ENCODE peak calls at places on chromosomes 3 and 15, in six cellular contexts. One of them, this sample, is unnamed.

GRCh38 chr3:176970770-176971169 is 226.5 kb downstream of the TBL1XR1 start:
- DNase-seq in cardiac muscle cell: no peak
- DNase-seq in GM23338: no peak
- DNase-seq in astrocyte of the spinal cord: no peak
- DNase-seq in choroid plexus epithelial cell: no peak
- DNase-seq in adrenal gland: no peak
- DNase-seq in this sample: no peak

GRCh38 chr3:197478746-197479668 is 76.8 kb downstream of the BDH1 start:
- DNase-seq in cardiac muscle cell: no peak
- DNase-seq in GM23338: no peak
- DNase-seq in astrocyte of the spinal cord: no peak
- DNase-seq in choroid plexus epithelial cell: no peak
- DNase-seq in adrenal gland: no peak
- DNase-seq in this sample: no peak

GRCh38 chr3:138862924-138863775 is 28.4 kb upstream of the PIK3CB start:
- DNase-seq in cardiac muscle cell: peak
- DNase-seq in GM23338: peak
- DNase-seq in astrocyte of the spinal cord: peak
- DNase-seq in choroid plexus epithelial cell: peak
- DNase-seq in adrenal gland: peak
- DNase-seq in this sample: no peak

GRCh38 chr3:123627673-123628670 is 43.1 kb upstream of the HACD2 start:
- DNase-seq in cardiac muscle cell: no peak
- DNase-seq in GM23338: no peak
- DNase-seq in astrocyte of the spinal cord: no peak
- DNase-seq in choroid plexus epithelial cell: no peak
- DNase-seq in adrenal gland: no peak
- DNase-seq in this sample: no peak

GRCh38 chr15:77634266-77634962 is 1.7 kb upstream of the LINGO1 start:
- DNase-seq in cardiac muscle cell: peak
- DNase-seq in GM23338: peak
- DNase-seq in astrocyte of the spinal cord: peak
- DNase-seq in choroid plexus epithelial cell: peak
- DNase-seq in adrenal gland: peak
- DNase-seq in this sample: peak

GRCh38 chr3:142028174-142028833 is 121.0 kb downstream of the TFDP2 start:
- DNase-seq in cardiac muscle cell: peak
- DNase-seq in GM23338: peak
- DNase-seq in astrocyte of the spinal cord: peak
- DNase-seq in choroid plexus epithelial cell: peak
- DNase-seq in adrenal gland: no peak
- DNase-seq in this sample: no peak

GRCh38 chr15:96232335-96232734 is 98.2 kb upstream of the NR2F2 start:
- DNase-seq in cardiac muscle cell: no peak
- DNase-seq in GM23338: no peak
- DNase-seq in astrocyte of the spinal cord: no peak
- DNase-seq in choroid plexus epithelial cell: no peak
- DNase-seq in adrenal gland: no peak
- DNase-seq in this sample: no peak

GRCh38 chr3:12462159-12462962 is 21.9 kb upstream of the TSEN2 start:
- DNase-seq in cardiac muscle cell: peak
- DNase-seq in GM23338: no peak
- DNase-seq in astrocyte of the spinal cord: no peak
- DNase-seq in choroid plexus epithelial cell: no peak
- DNase-seq in adrenal gland: no peak
- DNase-seq in this sample: peak

GRCh38 chr3:66115858-66116654 is 77.3 kb upstream of the MAGI1 start:
- DNase-seq in cardiac muscle cell: peak
- DNase-seq in GM23338: peak
- DNase-seq in astrocyte of the spinal cord: peak
- DNase-seq in choroid plexus epithelial cell: peak
- DNase-seq in adrenal gland: peak
- DNase-seq in this sample: no peak

GRCh38 chr3:129318921-129319320 is 40.3 kb downstream of the HMCES start:
- DNase-seq in cardiac muscle cell: no peak
- DNase-seq in GM23338: no peak
- DNase-seq in astrocyte of the spinal cord: no peak
- DNase-seq in choroid plexus epithelial cell: no peak
- DNase-seq in adrenal gland: no peak
- DNase-seq in this sample: no peak

GRCh38 chr15:95561463-95561862 is 769.0 kb upstream of the NR2F2 start:
- DNase-seq in cardiac muscle cell: peak
- DNase-seq in GM23338: no peak
- DNase-seq in astrocyte of the spinal cord: peak
- DNase-seq in choroid plexus epithelial cell: peak
- DNase-seq in adrenal gland: no peak
- DNase-seq in this sample: no peak

GRCh38 chr3:195102609-195103467 is 168.1 kb downstream of the XXYLT1 start:
- DNase-seq in cardiac muscle cell: peak
- DNase-seq in GM23338: no peak
- DNase-seq in astrocyte of the spinal cord: peak
- DNase-seq in choroid plexus epithelial cell: peak
- DNase-seq in adrenal gland: peak
- DNase-seq in this sample: peak

GRCh38 chr3:70615286-70615685 is 302.8 kb upstream of the MDFIC2 start:
- DNase-seq in cardiac muscle cell: no peak
- DNase-seq in GM23338: peak
- DNase-seq in astrocyte of the spinal cord: no peak
- DNase-seq in choroid plexus epithelial cell: no peak
- DNase-seq in adrenal gland: no peak
- DNase-seq in this sample: no peak

GRCh38 chr3:194089357-194090177 is 46.4 kb upstream of the HES1 start:
- DNase-seq in cardiac muscle cell: peak
- DNase-seq in GM23338: peak
- DNase-seq in astrocyte of the spinal cord: peak
- DNase-seq in choroid plexus epithelial cell: peak
- DNase-seq in adrenal gland: peak
- DNase-seq in this sample: peak

GRCh38 chr15:92439311-92439710 is 45.6 kb downstream of the ST8SIA2 start:
- DNase-seq in cardiac muscle cell: no peak
- DNase-seq in GM23338: no peak
- DNase-seq in astrocyte of the spinal cord: no peak
- DNase-seq in choroid plexus epithelial cell: no peak
- DNase-seq in adrenal gland: no peak
- DNase-seq in this sample: no peak

GRCh38 chr15:39881790-39882189 is 38.3 kb downstream of the GPR176 start:
- DNase-seq in cardiac muscle cell: peak
- DNase-seq in GM23338: no peak
- DNase-seq in astrocyte of the spinal cord: no peak
- DNase-seq in choroid plexus epithelial cell: no peak
- DNase-seq in adrenal gland: no peak
- DNase-seq in this sample: no peak

GRCh38 chr3:56131976-56132590 is 336.2 kb downstream of the ERC2 start:
- DNase-seq in cardiac muscle cell: peak
- DNase-seq in GM23338: peak
- DNase-seq in astrocyte of the spinal cord: peak
- DNase-seq in choroid plexus epithelial cell: peak
- DNase-seq in adrenal gland: peak
- DNase-seq in this sample: no peak

GRCh38 chr15:48924528-48925393 is 39.0 kb downstream of the SHC4 start:
- DNase-seq in cardiac muscle cell: no peak
- DNase-seq in GM23338: no peak
- DNase-seq in astrocyte of the spinal cord: no peak
- DNase-seq in choroid plexus epithelial cell: peak
- DNase-seq in adrenal gland: no peak
- DNase-seq in this sample: no peak

GRCh38 chr3:121654493-121655385 is 6.0 kb downstream of the HCLS1 start:
- DNase-seq in cardiac muscle cell: no peak
- DNase-seq in GM23338: no peak
- DNase-seq in astrocyte of the spinal cord: no peak
- DNase-seq in choroid plexus epithelial cell: no peak
- DNase-seq in adrenal gland: no peak
- DNase-seq in this sample: no peak

GRCh38 chr3:13619661-13620230 is 70.8 kb downstream of the FBLN2 start:
- DNase-seq in cardiac muscle cell: no peak
- DNase-seq in GM23338: no peak
- DNase-seq in astrocyte of the spinal cord: no peak
- DNase-seq in choroid plexus epithelial cell: no peak
- DNase-seq in adrenal gland: no peak
- DNase-seq in this sample: no peak

GRCh38 chr3:13621381-13622221 is 72.7 kb downstream of the FBLN2 start:
- DNase-seq in cardiac muscle cell: no peak
- DNase-seq in GM23338: no peak
- DNase-seq in astrocyte of the spinal cord: no peak
- DNase-seq in choroid plexus epithelial cell: no peak
- DNase-seq in adrenal gland: no peak
- DNase-seq in this sample: no peak

GRCh38 chr3:13620776-13621365 is 71.9 kb downstream of the FBLN2 start:
- DNase-seq in cardiac muscle cell: no peak
- DNase-seq in GM23338: no peak
- DNase-seq in astrocyte of the spinal cord: no peak
- DNase-seq in choroid plexus epithelial cell: no peak
- DNase-seq in adrenal gland: no peak
- DNase-seq in this sample: no peak

GRCh38 chr3:13618836-13619235 is 69.9 kb downstream of the FBLN2 start:
- DNase-seq in cardiac muscle cell: no peak
- DNase-seq in GM23338: no peak
- DNase-seq in astrocyte of the spinal cord: no peak
- DNase-seq in choroid plexus epithelial cell: no peak
- DNase-seq in adrenal gland: no peak
- DNase-seq in this sample: no peak

GRCh38 chr3:13620281-13620680 is 71.4 kb downstream of the FBLN2 start:
- DNase-seq in cardiac muscle cell: no peak
- DNase-seq in GM23338: no peak
- DNase-seq in astrocyte of the spinal cord: no peak
- DNase-seq in choroid plexus epithelial cell: no peak
- DNase-seq in adrenal gland: no peak
- DNase-seq in this sample: no peak
- TF ChIP-seq CTCF in cardiac muscle cell: no peak
- TF ChIP-seq CTCF in GM23338: no peak
- TF ChIP-seq CTCF in astrocyte of the spinal cord: no peak
- TF ChIP-seq CTCF in choroid plexus epithelial cell: no peak
- TF ChIP-seq CTCF in adrenal gland: no peak
- TF ChIP-seq CTCF in this sample: no peak

GRCh38 chr15:73944161-73945099 is 18.2 kb downstream of the LOXL1 start:
- DNase-seq in cardiac muscle cell: peak
- DNase-seq in GM23338: no peak
- DNase-seq in astrocyte of the spinal cord: no peak
- DNase-seq in choroid plexus epithelial cell: no peak
- DNase-seq in adrenal gland: no peak
- DNase-seq in this sample: no peak
- H3K4me3 ChIP-seq in cardiac muscle cell: no peak
- H3K4me3 ChIP-seq in GM23338: no peak
- H3K4me3 ChIP-seq in astrocyte of the spinal cord: no peak
- H3K4me3 ChIP-seq in choroid plexus epithelial cell: no peak
- H3K4me3 ChIP-seq in adrenal gland: no peak
- H3K4me3 ChIP-seq in this sample: no peak

GRCh38 chr3:15470261-15470660 is 42.9 kb downstream of the EAF1 start:
- DNase-seq in cardiac muscle cell: no peak
- DNase-seq in GM23338: peak
- DNase-seq in astrocyte of the spinal cord: no peak
- DNase-seq in choroid plexus epithelial cell: no peak
- DNase-seq in adrenal gland: peak
- DNase-seq in this sample: no peak
- TF ChIP-seq CTCF in cardiac muscle cell: no peak
- TF ChIP-seq CTCF in GM23338: peak
- TF ChIP-seq CTCF in astrocyte of the spinal cord: no peak
- TF ChIP-seq CTCF in choroid plexus epithelial cell: no peak
- TF ChIP-seq CTCF in adrenal gland: no peak
- TF ChIP-seq CTCF in this sample: no peak

DNA sequence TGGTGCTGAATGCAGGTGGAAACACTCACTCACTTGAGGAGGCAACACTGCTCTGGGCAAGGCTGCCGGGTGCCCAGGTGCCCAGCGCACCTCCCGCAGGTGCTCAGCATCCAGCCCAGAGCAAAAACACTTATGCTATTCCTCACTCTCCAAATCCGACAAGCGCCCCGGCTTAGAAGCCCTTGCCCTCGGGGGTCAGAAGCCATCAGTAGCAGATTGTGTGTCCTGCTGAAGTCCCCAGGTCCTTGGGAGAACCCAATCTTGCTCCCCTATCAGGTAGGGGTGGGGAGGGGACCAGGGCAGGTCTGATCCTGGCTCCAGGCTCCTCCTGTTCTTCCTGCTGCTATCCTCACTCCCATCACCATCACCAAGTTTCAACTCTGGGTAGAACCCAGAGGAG is 46.7 kb downstream of the TLE3 start:
- DNase-seq in cardiac muscle cell: no peak
- DNase-seq in GM23338: no peak
- DNase-seq in astrocyte of the spinal cord: no peak
- DNase-seq in choroid plexus epithelial cell: no peak
- DNase-seq in adrenal gland: no peak
- DNase-seq in this sample: no peak
- H3K4me3 ChIP-seq in cardiac muscle cell: no peak
- H3K4me3 ChIP-seq in GM23338: no peak
- H3K4me3 ChIP-seq in astrocyte of the spinal cord: no peak
- H3K4me3 ChIP-seq in choroid plexus epithelial cell: no peak
- H3K4me3 ChIP-seq in adrenal gland: no peak
- H3K4me3 ChIP-seq in this sample: no peak